ENCODE peak calls at places on chromosomes 16 and 17, in four cellular contexts. D, C, N and K are unnamed samples.

GRCh38 chr16:64428463-64428862 is 693.4 kb downstream of the CDH11 start:
- DNase-seq in N (peak), C (no peak), D (no peak), K (no peak)

GRCh38 chr17:66437466-66438026 is 135.1 kb downstream of the PRKCA start:
- DNase-seq in D (no peak), N (no peak), C (no peak), K (no peak)

GRCh38 chr16:3536271-3536671 is 35.5 kb downstream of the CLUAP1 start:
- DNase-seq in C (no peak), N (peak), D (no peak), K (no peak)

GRCh38 chr16:56657555-56658430 is at the start of gene MT1F:
- DNase-seq in N (peak), D (peak), C (peak), K (peak)

GRCh38 chr17:56786989-56787482 is 46.7 kb downstream of the C17orf67 start:
- DNase-seq in C (peak), N (peak), D (no peak), K (no peak)

GRCh38 chr17:30234954-30235353 is 543 bp downstream of the SLC6A4 start:
- DNase-seq in N (no peak), C (no peak), D (peak), K (no peak)

GRCh38 chr16:4610011-4611005 is 4.4 kb downstream of the UBALD1 start:
- DNase-seq in C (no peak), D (no peak), N (no peak), K (no peak)

GRCh38 chr16:52492789-52493357 is 54.1 kb downstream of the TOX3 start:
- DNase-seq in C (no peak), N (no peak), D (no peak), K (no peak)

GRCh38 chr16:11546522-11547485 is 39.9 kb downstream of the LITAF start:
- DNase-seq in N (peak), C (no peak), D (no peak), K (no peak)

GRCh38 chr16:86231321-86231995 is 278.9 kb upstream of the FOXF1 start:
- DNase-seq in C (no peak), N (no peak), D (no peak), K (no peak)

GRCh38 chr17:64455993-64456885 is 7.3 kb downstream of the MILR1 start:
- DNase-seq in N (no peak), D (no peak), C (no peak), K (no peak)

GRCh38 chr17:61205931-61206330 is 193.7 kb upstream of the TBX2 start:
- DNase-seq in C (no peak), D (no peak), N (peak), K (no peak)

GRCh38 chr17:69637399-69638165 is 223.1 kb downstream of the MAP2K6 start:
- DNase-seq in C (no peak), N (peak), D (no peak), K (no peak)

GRCh38 chr17:66747561-66748275 is 87.2 kb upstream of the CACNG5 start:
- DNase-seq in D (no peak), N (peak), C (no peak), K (no peak)

GRCh38 chr16:87161822-87162676 is 155.1 kb downstream of the C16orf95 start:
- DNase-seq in N (no peak), C (no peak), D (no peak), K (no peak)

GRCh38 chr16:89720520-89720858 is 209 bp downstream of the VPS9D1 start:
- DNase-seq in C (peak), D (peak), N (no peak), K (no peak)

GRCh38 chr17:39739885-39740356 is 2.2 kb downstream of the GRB7 start:
- DNase-seq in C (peak), N (no peak), D (peak), K (no peak)

GRCh38 chr17:19707728-19708221 is 8.6 kb downstream of the SLC47A2 start:
- DNase-seq in D (peak), C (no peak), N (no peak), K (no peak)

GRCh38 chr17:49455226-49455968 is 39.7 kb upstream of the NGFR start:
- DNase-seq in N (no peak), D (no peak), C (no peak), K (no peak)

GRCh38 chr17:37410357-37410756 is 3.7 kb downstream of the TADA2A start:
- DNase-seq in N (peak), D (no peak), C (no peak), K (no peak)

GRCh38 chr17:81057079-81057730 is 22.3 kb downstream of the BAIAP2 start:
- DNase-seq in N (no peak), C (peak), D (no peak), K (no peak)

GRCh38 chr16:10754941-10755340 is 11.3 kb downstream of the NUBP1 start:
- DNase-seq in D (no peak), N (peak), C (no peak), K (no peak)

GRCh38 chr16:73735018-73735417 is 561.6 kb upstream of the PSMD7 start:
- DNase-seq in C (no peak), N (peak), D (no peak), K (no peak)

GRCh38 chr17:77332981-77333685 is 192.4 kb downstream of the SEC14L1 start:
- DNase-seq in N (peak), D (no peak), C (no peak), K (no peak)

GRCh38 chr17:35299108-35299507 is 56.2 kb downstream of the SLFN5 start:
- DNase-seq in C (no peak), N (no peak), D (no peak), K (no peak)

GRCh38 chr17:44997733-44998520 is 29.8 kb upstream of the C1QL1 start:
- DNase-seq in N (peak), D (no peak), C (peak), K (no peak)

GRCh38 chr17:18185391-18185790 is 1.8 kb downstream of the ALKBH5 start:
- DNase-seq in D (no peak), N (peak), C (peak), K (no peak)

GRCh38 chr16:85428899-85429775 is 184.0 kb upstream of the GSE1 start:
- DNase-seq in D (no peak), C (no peak), N (no peak), K (no peak)

GRCh38 chr16:84294196-84295142 is at the start of gene WFDC1:
- DNase-seq in C (no peak), N (peak), D (no peak), K (peak)

GRCh38 chr16:84302111-84302954 is 7.7 kb downstream of the WFDC1 start:
- DNase-seq in N (peak), D (no peak), C (no peak), K (no peak)

GRCh38 chr16:84295203-84295850 is 649 bp downstream of the WFDC1 start:
- DNase-seq in C (no peak), D (no peak), N (peak), K (no peak)

GRCh38 chr16:84299734-84300440 is 5.2 kb downstream of the WFDC1 start:
- DNase-seq in N (no peak), D (peak), C (no peak), K (peak)

GRCh38 chr16:84298376-84298899 is 3.8 kb downstream of the WFDC1 start:
- DNase-seq in N (no peak), D (no peak), C (no peak), K (no peak)
- H4K5ac ChIP-seq in N (peak), D (no peak), C (no peak), K (peak)

GRCh38 chr17:78716814-78717393 is 65.2 kb downstream of the CYTH1 start:
- DNase-seq in D (no peak), N (peak), C (no peak), K (no peak)

GRCh38 chr17:78718575-78719209 is 63.4 kb downstream of the CYTH1 start:
- DNase-seq in N (no peak), C (no peak), D (no peak), K (no peak)

GRCh38 chr17:78715876-78716275 is 66.2 kb downstream of the CYTH1 start:
- DNase-seq in C (no peak), N (no peak), D (no peak), K (no peak)

GRCh38 chr17:78716292-78716691 is 65.8 kb downstream of the CYTH1 start:
- DNase-seq in D (no peak), N (no peak), C (no peak), K (no peak)

DNA sequence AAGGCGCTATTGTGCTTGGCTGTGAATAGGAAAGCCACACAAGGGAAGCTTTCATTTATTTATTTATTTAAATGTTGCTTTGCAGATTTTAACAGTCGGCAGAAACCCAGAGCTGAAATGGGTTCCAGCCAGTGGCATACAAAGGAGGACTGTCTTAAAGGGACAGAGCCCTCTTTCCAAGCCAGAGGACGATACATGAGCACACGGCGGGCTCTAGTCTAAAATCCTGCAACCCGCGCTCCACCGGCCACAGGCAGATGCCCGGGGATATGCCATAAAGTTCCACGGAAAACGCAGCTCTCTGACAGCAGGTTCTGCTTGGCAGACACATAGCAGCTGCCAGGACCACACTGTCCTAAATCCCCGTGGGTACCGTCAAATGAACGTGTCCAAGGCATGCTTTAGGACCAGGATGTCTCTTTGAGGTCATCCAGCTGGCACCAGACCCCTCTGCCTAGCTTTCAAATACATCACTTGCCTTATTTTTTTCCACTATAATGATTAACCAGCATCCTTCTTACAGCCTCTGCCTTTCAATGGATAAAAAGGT is 64.6 kb downstream of the CYTH1 start:
- DNase-seq in D (no peak), N (peak), C (no peak), K (no peak)
- H3K4me2 ChIP-seq in D (no peak), N (peak), C (no peak), K (peak)

DNA sequence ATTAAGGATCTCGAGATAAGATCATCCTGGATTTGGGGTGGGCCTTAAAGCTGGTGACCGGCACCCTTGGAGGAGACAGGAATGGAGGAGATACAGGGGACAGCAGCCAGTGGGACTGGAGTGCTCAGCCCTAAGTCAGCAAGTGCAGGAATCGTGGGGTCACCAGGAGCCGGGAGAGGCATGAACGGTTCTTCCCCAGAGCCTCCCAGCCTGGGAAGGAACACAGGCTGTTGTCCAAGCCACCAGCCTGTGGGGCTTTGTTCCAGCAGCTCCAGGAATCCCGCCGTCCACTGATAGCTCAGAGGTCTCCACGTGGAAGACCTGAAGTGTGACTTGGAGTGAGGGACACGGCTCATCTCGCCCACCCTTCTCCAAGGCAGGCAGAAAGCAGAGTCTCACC is 2.5 kb upstream of the WDR45B start:
- DNase-seq in D (no peak), N (no peak), C (no peak), K (no peak)
- H4K5ac ChIP-seq in D (no peak), N (no peak), C (no peak), K (no peak)

GRCh38 chr17:74757931-74758845 is 9.8 kb downstream of the NHERF1 start:
- DNase-seq in D (no peak), N (no peak), C (no peak), K (no peak)
- H3K4me2 ChIP-seq in D (no peak), N (no peak), C (no peak), K (no peak)

DNA sequence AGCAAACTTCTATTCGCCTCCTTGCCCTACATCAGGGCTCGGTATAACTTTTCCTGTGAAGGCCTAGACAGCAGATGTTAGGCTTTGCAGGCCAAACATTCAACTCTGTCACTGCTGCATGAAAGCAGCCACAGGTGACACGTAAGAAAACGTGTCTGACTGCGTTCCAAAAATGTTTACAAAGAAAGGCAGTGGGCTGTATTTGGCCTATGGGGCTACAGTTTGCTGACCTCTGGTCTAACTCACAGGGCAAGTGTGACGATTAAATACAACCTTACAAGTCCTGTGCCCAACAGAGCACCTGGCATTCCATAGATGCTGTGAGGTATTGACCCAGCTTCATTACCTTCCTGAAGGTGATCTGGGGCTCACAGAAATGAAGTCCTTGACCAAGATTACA is 79.4 kb downstream of the USP31 start:
- DNase-seq in N (no peak), D (no peak), C (no peak), K (no peak)
- H4K5ac ChIP-seq in N (no peak), D (no peak), C (no peak), K (no peak)

DNA sequence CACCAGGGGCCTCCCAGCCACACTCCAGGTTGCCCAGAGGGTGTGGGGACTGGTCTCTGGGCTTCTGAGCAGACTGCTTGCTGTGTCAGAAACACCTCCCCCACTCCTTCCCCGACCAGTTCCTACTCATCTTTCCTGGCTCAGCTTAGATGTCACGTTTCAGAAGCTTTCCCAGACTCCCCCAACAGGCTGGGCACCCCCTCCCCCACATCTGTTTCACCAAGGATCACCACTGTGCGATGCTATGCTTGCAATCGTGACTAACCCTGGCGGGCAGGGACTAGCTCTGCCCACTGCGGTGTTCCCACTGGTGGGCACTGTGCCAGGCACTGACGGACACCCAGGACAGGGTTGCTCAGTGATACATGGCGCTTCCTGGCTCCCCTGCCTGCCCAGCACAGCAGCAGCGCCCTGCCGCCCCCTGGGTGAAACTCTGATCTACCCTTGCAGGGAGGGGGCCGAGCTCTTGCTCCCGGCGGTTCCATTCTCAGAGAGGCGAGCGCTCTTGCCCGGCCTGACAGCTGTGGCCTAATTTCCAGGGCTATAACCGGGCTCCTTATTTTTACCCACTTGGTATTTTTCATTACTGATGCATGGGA is 29.4 kb upstream of the MTSS2 start:
- DNase-seq in C (peak), N (peak), D (no peak), K (no peak)
- H3K4me2 ChIP-seq in C (no peak), N (peak), D (no peak), K (peak)